ENCODE peak calls at places on chromosomes 7 and 10, in ten cellular contexts. L is tibial nerve, T is thoracic aorta, V is breast epithelium, U is stromal cell of bone marrow, Z is C1 segment of cervical spinal cord, B is KG1, P is EH, E is sciatic nerve, X is NCI-H748 treated with DMSO at 0.1 percent for 48 hours. S is an unnamed sample.

GRCh38 chr7:19119372-19119771 is 1.9 kb upstream of the TWIST1 start:
- DNase-seq in Z (no peak), X (no peak), P (no peak), V (no peak), T (no peak), B (no peak), U (no peak), L (no peak), E (no peak), S (no peak)

GRCh38 chr10:126417220-126417825 is 29.0 kb upstream of the ADAM12 start:
- DNase-seq in T (no peak), X (no peak), E (no peak), V (no peak), B (no peak), P (peak), U (no peak), L (no peak), Z (no peak), S (no peak)

GRCh38 chr7:47576031-47576908 is 5.6 kb downstream of the TNS3 start:
- DNase-seq in E (peak), U (no peak), V (no peak), B (no peak), Z (no peak), L (peak), X (no peak), T (no peak), P (peak), S (no peak)

GRCh38 chr7:22375359-22376048 is 18.6 kb upstream of the RAPGEF5 start:
- DNase-seq in L (no peak), X (no peak), B (no peak), T (no peak), V (no peak), P (peak), E (no peak), U (no peak), Z (no peak), S (no peak)

GRCh38 chr10:35412900-35413491 is 76.7 kb downstream of the CCNY start:
- DNase-seq in X (no peak), V (no peak), L (no peak), B (no peak), P (peak), Z (no peak), U (no peak), E (no peak), T (no peak), S (no peak)

GRCh38 chr7:108669958-108670357 is 100.3 kb downstream of the DNAJB9 start:
- DNase-seq in E (no peak), T (no peak), B (no peak), U (no peak), L (no peak), V (no peak), P (no peak), X (no peak), Z (no peak), S (no peak)

GRCh38 chr7:147510913-147511312 is 1079.7 kb upstream of the C7orf33 start:
- DNase-seq in V (no peak), Z (no peak), L (no peak), P (peak), T (no peak), E (no peak), U (peak), X (no peak), B (no peak), S (no peak)

GRCh38 chr10:11097686-11098085 is 80.0 kb downstream of the CELF2 start:
- DNase-seq in U (no peak), Z (no peak), X (no peak), T (no peak), E (no peak), P (no peak), V (no peak), L (no peak), B (no peak), S (no peak)

GRCh38 chr7:130930260-130930659 is 196.3 kb upstream of the KLF14 start:
- DNase-seq in P (no peak), T (no peak), B (no peak), V (no peak), X (no peak), U (no peak), E (no peak), L (no peak), Z (no peak), S (no peak)

GRCh38 chr7:116708248-116708647 is 36.3 kb downstream of the MET start:
- DNase-seq in Z (no peak), V (no peak), B (no peak), P (peak), E (no peak), L (no peak), T (no peak), U (no peak), X (no peak), S (no peak)

GRCh38 chr7:43392638-43393037 is 190.3 kb upstream of the STK17A start:
- DNase-seq in L (no peak), Z (no peak), V (no peak), T (no peak), B (no peak), X (no peak), E (no peak), U (no peak), P (no peak), S (no peak)

GRCh38 chr10:124267231-124267885 is 151.4 kb downstream of the OAT start:
- DNase-seq in V (no peak), E (no peak), P (peak), B (no peak), Z (no peak), U (no peak), X (no peak), T (no peak), L (no peak), S (peak)

GRCh38 chr10:113854757-113855626 is 531 bp downstream of the NHLRC2 start:
- DNase-seq in V (no peak), U (no peak), B (peak), T (no peak), X (peak), P (peak), E (peak), L (peak), Z (peak), S (peak)

GRCh38 chr10:33509231-33509871 is 174.9 kb upstream of the NRP1 start:
- DNase-seq in U (peak), B (peak), Z (no peak), V (peak), T (peak), E (no peak), X (peak), L (peak), P (peak), S (peak)

GRCh38 chr10:29370092-29370611 is 81.3 kb downstream of the LYZL1 start:
- DNase-seq in P (no peak), T (no peak), Z (no peak), E (no peak), V (no peak), U (peak), B (no peak), X (no peak), L (no peak), S (no peak)

GRCh38 chr10:75899816-75900357 is 468.5 kb downstream of the LRMDA start:
- DNase-seq in U (no peak), V (no peak), X (no peak), B (no peak), T (no peak), P (no peak), Z (no peak), E (no peak), L (no peak), S (no peak)

GRCh38 chr7:50307368-50308012 is 3.0 kb downstream of the IKZF1 start:
- DNase-seq in V (no peak), B (peak), E (no peak), Z (no peak), P (no peak), T (no peak), X (no peak), U (no peak), L (no peak), S (no peak)

GRCh38 chr10:24691113-24691512 is 32.6 kb downstream of the ARHGAP21 start:
- DNase-seq in B (no peak), U (peak), V (no peak), T (no peak), P (no peak), Z (no peak), E (no peak), X (no peak), L (no peak), S (no peak)

GRCh38 chr7:2307690-2308107 is 6.5 kb downstream of the SNX8 start:
- DNase-seq in U (no peak), X (no peak), T (no peak), V (no peak), E (no peak), L (no peak), B (no peak), Z (no peak), P (no peak), S (no peak)

GRCh38 chr7:66204822-66205735 is at the start of gene TPST1:
- DNase-seq in T (peak), Z (peak), V (peak), B (peak), L (peak), E (peak), U (peak), X (peak), P (peak), S (peak)

GRCh38 chr7:27078616-27079233 is 17.1 kb downstream of the HOXA1 start:
- DNase-seq in V (no peak), U (no peak), B (no peak), T (no peak), Z (no peak), P (no peak), X (no peak), E (no peak), L (no peak), S (no peak)

GRCh38 chr7:11077816-11078215 is 104.1 kb downstream of the PHF14 start:
- DNase-seq in B (no peak), X (no peak), E (no peak), V (no peak), T (no peak), Z (no peak), U (no peak), P (peak), L (no peak), S (no peak)

GRCh38 chr7:2526659-2527504 is 7.3 kb downstream of the LFNG start:
- DNase-seq in L (no peak), B (no peak), T (no peak), Z (no peak), X (no peak), P (no peak), U (no peak), E (no peak), V (no peak), S (peak)

GRCh38 chr7:22082886-22083710 is 137.4 kb upstream of the CDCA7L start:
- DNase-seq in L (peak), X (peak), T (peak), P (peak), Z (peak), E (peak), U (peak), B (peak), V (peak), S (peak)

GRCh38 chr10:87767253-87767652 is 50.8 kb downstream of the ATAD1 start:
- DNase-seq in V (no peak), X (no peak), E (no peak), P (peak), B (no peak), L (no peak), Z (no peak), U (no peak), T (no peak), S (no peak)

GRCh38 chr7:42193457-42194111 is 43.4 kb downstream of the GLI3 start:
- DNase-seq in E (no peak), P (peak), U (no peak), Z (no peak), X (no peak), V (no peak), T (no peak), B (no peak), L (no peak), S (no peak)

S was measured in lower lobe of right lung.